ENCODE peak calls at places on chromosomes 6 and 20, in ten cellular contexts. T is heart left ventricle, U is AG09309, W is cardiac fibroblast, O is glutamatergic neuron, Q is pancreas, V is transverse colon, B is HCT116, P is hepatocyte, F is adrenal gland. M is an unnamed sample.

GRCh38 chr6:141610741-141611140 is 522.0 kb upstream of the GJE1 start:
- DNase-seq in T (no peak), U (no peak), W (peak), O (no peak), Q (no peak), V (no peak), B (peak), P (no peak), F (no peak), M (no peak)

GRCh38 chr6:90548001-90548400 is 38.9 kb downstream of the MAP3K7 start:
- DNase-seq in T (no peak), U (no peak), W (peak), O (no peak), Q (no peak), V (no peak), B (no peak), P (no peak), F (no peak), M (no peak)

GRCh38 chr6:10210052-10210451 is 204.8 kb downstream of the TFAP2A start:
- DNase-seq in T (no peak), U (no peak), W (peak), O (no peak), Q (no peak), V (no peak), B (no peak), P (no peak), F (peak), M (no peak)

GRCh38 chr6:76639941-76640340 is 567.5 kb upstream of the IMPG1 start:
- DNase-seq in T (no peak), U (no peak), W (no peak), O (no peak), Q (no peak), V (no peak), B (no peak), P (no peak), F (no peak), M (no peak)

GRCh38 chr6:43809417-43810305 is 39.6 kb downstream of the VEGFA start:
- DNase-seq in T (no peak), U (peak), W (peak), O (no peak), Q (peak), V (no peak), B (no peak), P (peak), F (no peak), M (no peak)

GRCh38 chr6:70277480-70277879 is 25.4 kb downstream of the COL9A1 start:
- DNase-seq in T (no peak), U (no peak), W (peak), O (no peak), Q (no peak), V (no peak), B (no peak), P (peak), F (no peak), M (no peak)

GRCh38 chr20:50613438-50614169 is 77.7 kb downstream of the RIPOR3 start:
- DNase-seq in T (no peak), U (no peak), W (no peak), O (no peak), Q (peak), V (no peak), B (no peak), P (no peak), F (no peak), M (no peak)

GRCh38 chr20:59997886-59998285 is 39.7 kb downstream of the CDH26 start:
- DNase-seq in T (no peak), U (no peak), W (no peak), O (no peak), Q (no peak), V (no peak), B (no peak), P (no peak), F (no peak), M (no peak)

GRCh38 chr6:121157913-121158312 is 176.4 kb downstream of the TBC1D32 start:
- DNase-seq in T (no peak), U (no peak), W (peak), O (no peak), Q (no peak), V (no peak), B (no peak), P (no peak), F (no peak), M (no peak)

GRCh38 chr6:43930440-43931154 is 160.6 kb downstream of the VEGFA start:
- DNase-seq in T (no peak), U (no peak), W (no peak), O (no peak), Q (no peak), V (no peak), B (no peak), P (no peak), F (no peak), M (no peak)

GRCh38 chr20:18314786-18315406 is 26.6 kb downstream of the ZNF133 start:
- DNase-seq in T (no peak), U (peak), W (peak), O (no peak), Q (no peak), V (no peak), B (no peak), P (no peak), F (no peak), M (no peak)

GRCh38 chr6:35370799-35371493 is 28.6 kb downstream of the PPARD start:
- DNase-seq in T (no peak), U (no peak), W (peak), O (no peak), Q (no peak), V (no peak), B (no peak), P (no peak), F (no peak), M (peak)

GRCh38 chr6:74805841-74806696 is 399.8 kb downstream of the COL12A1 start:
- DNase-seq in T (no peak), U (no peak), W (no peak), O (no peak), Q (no peak), V (no peak), B (no peak), P (no peak), F (no peak), M (no peak)

GRCh38 chr20:50242863-50243609 is 52.4 kb downstream of the CEBPB start:
- DNase-seq in T (no peak), U (no peak), W (no peak), O (no peak), Q (peak), V (peak), B (peak), P (no peak), F (no peak), M (no peak)

GRCh38 chr6:88605271-88605670 is 358.1 kb downstream of the RNGTT start:
- DNase-seq in T (no peak), U (no peak), W (no peak), O (no peak), Q (no peak), V (no peak), B (no peak), P (no peak), F (no peak), M (no peak)

GRCh38 chr6:4858194-4859028 is 82.2 kb downstream of the CDYL start:
- DNase-seq in T (no peak), U (no peak), W (no peak), O (no peak), Q (no peak), V (no peak), B (no peak), P (no peak), F (no peak), M (no peak)

GRCh38 chr6:16773376-16773775 is 12.1 kb upstream of the ATXN1 start:
- DNase-seq in T (no peak), U (no peak), W (no peak), O (no peak), Q (no peak), V (no peak), B (no peak), P (no peak), F (no peak), M (no peak)

GRCh38 chr6:113736978-113737377 is 120.2 kb upstream of the MARCKS start:
- DNase-seq in T (no peak), U (no peak), W (no peak), O (no peak), Q (no peak), V (no peak), B (no peak), P (no peak), F (no peak), M (no peak)

GRCh38 chr6:111989743-111990142 is 64.2 kb upstream of the CCN6 start:
- DNase-seq in T (no peak), U (no peak), W (no peak), O (no peak), Q (no peak), V (no peak), B (no peak), P (no peak), F (no peak), M (no peak)

GRCh38 chr6:46521464-46521971 is 30.3 kb upstream of the RCAN2 start:
- DNase-seq in T (no peak), U (no peak), W (peak), O (no peak), Q (no peak), V (no peak), B (no peak), P (no peak), F (no peak), M (no peak)

GRCh38 chr6:41591859-41592502 is 45.8 kb downstream of the FOXP4 start:
- DNase-seq in T (no peak), U (no peak), W (peak), O (peak), Q (peak), V (peak), B (peak), P (peak), F (peak), M (peak)

GRCh38 chr6:31321820-31322219 is 35.2 kb downstream of the HLA-B start:
- DNase-seq in T (no peak), U (no peak), W (no peak), O (no peak), Q (no peak), V (no peak), B (no peak), P (no peak), F (no peak), M (no peak)

GRCh38 chr6:156953478-156954146 is 176.4 kb downstream of the ARID1B start:
- DNase-seq in T (no peak), U (peak), W (peak), O (no peak), Q (no peak), V (no peak), B (peak), P (peak), F (peak), M (peak)

GRCh38 chr6:34865107-34865506 is 22.7 kb downstream of the TAF11 start:
- DNase-seq in T (no peak), U (no peak), W (no peak), O (no peak), Q (no peak), V (no peak), B (no peak), P (no peak), F (no peak), M (no peak)

GRCh38 chr20:57109151-57109953 is 157.1 kb downstream of the BMP7 start:
- DNase-seq in T (no peak), U (no peak), W (no peak), O (no peak), Q (no peak), V (no peak), B (no peak), P (peak), F (no peak), M (no peak)

GRCh38 chr6:11318835-11319813 is 86.7 kb upstream of the NEDD9 start:
- DNase-seq in T (no peak), U (no peak), W (peak), O (no peak), Q (no peak), V (no peak), B (no peak), P (no peak), F (no peak), M (no peak)

GRCh38 chr6:158324136-158324535 is 11.9 kb downstream of the TULP4 start:
- DNase-seq in T (no peak), U (no peak), W (peak), O (no peak), Q (no peak), V (no peak), B (no peak), P (no peak), F (no peak), M (no peak)

GRCh38 chr6:45614488-45615285 is 237.0 kb upstream of the SUPT3H start:
- DNase-seq in T (no peak), U (no peak), W (peak), O (no peak), Q (no peak), V (no peak), B (no peak), P (no peak), F (no peak), M (no peak)

GRCh38 chr6:144480518-144480917 is 195.4 kb downstream of the UTRN start:
- DNase-seq in T (no peak), U (no peak), W (peak), O (no peak), Q (no peak), V (no peak), B (no peak), P (no peak), F (no peak), M (no peak)

GRCh38 chr20:62123450-62124118 is 1.3 kb downstream of the LSM14B start:
- DNase-seq in T (no peak), U (no peak), W (peak), O (no peak), Q (no peak), V (no peak), B (no peak), P (peak), F (no peak), M (no peak)
- TF ChIP-seq CTCF in T (no peak), U (no peak), W (peak), O (no peak), Q (no peak), V (no peak), B (no peak), P (no peak), F (no peak), M (no peak)

GRCh38 chr20:34268851-34269668 is 27.8 kb downstream of the ASIP start:
- DNase-seq in T (peak), U (no peak), W (peak), O (peak), Q (no peak), V (peak), B (no peak), P (peak), F (no peak), M (no peak)
- TF ChIP-seq CTCF in T (no peak), U (no peak), W (no peak), O (no peak), Q (no peak), V (no peak), B (no peak), P (no peak), F (no peak), M (no peak)

DNA sequence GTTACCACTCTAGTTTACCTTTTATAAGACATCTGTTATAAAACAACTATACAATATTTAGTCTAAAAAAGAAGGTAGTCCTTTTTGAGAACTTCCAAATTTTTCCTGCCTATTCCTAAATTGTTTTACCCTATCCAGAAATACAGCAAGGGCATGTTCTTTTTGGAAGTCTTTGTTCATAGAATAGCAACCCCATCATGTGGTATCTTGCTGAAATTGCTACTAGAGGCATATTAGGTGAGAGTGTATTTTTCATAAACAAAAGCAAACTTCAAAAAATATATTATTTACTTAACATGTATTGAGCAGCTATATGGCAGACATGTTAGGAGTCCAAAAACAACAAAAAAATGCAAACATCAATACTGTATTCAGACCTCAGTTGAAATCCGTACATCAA is 371.8 kb upstream of the NRSN1 start:
- DNase-seq in T (no peak), U (no peak), W (no peak), O (no peak), Q (no peak), V (no peak), B (no peak), P (no peak), F (no peak), M (no peak)
- TF ChIP-seq CTCF in T (peak), U (no peak), W (no peak), O (no peak), Q (no peak), V (no peak), B (no peak), P (peak), F (no peak), M (no peak)

DNA sequence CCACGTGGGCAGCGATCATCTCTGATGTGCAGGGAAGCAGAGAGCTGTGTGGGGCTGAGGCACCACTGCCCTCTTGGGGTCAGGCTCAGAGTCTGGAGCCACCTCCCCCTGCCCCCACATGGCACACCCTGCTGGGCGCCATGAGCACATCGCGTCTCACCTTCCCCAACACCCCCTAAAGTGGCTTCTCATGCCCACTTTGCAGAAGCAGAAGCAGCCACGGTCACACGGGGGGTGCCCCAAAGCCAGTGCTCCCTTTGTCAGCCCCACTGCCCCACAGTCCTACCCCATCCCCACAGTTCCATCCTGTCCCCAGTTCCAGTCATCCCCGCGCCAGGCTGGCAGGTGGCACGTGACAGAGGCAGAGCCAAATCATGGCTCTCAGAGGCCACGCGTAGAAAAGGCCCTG is 19.5 kb downstream of the SDCBP2 start:
- DNase-seq in T (no peak), U (no peak), W (no peak), O (no peak), Q (no peak), V (no peak), B (no peak), P (no peak), F (no peak), M (no peak)
- TF ChIP-seq CTCF in T (no peak), U (no peak), W (no peak), O (no peak), Q (no peak), V (no peak), B (no peak), P (no peak), F (no peak), M (no peak)

DNA sequence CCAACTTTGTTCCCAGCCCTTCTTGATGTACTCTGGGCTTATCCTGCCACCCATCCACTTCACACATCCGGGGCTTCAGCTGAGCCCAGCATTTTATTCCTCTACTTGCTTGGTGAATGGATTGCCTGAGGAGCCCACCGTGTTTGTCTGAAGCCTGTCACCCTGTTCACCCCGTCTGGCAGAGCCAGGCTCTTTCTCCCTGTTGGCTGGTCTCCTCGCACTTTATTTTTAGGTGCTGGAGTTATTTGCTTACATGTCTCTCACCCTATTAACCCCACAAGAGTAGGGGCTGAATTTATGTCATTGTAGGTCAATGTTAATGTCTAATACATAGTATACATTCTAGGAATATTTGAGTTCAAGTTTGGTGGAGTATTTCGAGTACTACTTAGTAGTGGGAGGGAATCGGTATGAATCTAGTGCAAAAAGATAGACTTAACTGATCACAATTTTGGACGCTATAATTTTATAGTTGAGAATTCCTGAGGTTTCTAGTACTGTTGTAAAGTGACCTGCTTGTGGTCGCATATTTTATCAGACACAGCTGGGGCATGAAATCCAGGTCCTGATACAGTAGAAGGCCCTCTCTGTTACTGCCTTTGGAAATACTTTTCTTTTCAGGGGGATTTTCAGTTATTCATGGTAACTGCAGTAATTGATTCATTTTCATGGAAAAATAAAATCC is 10.8 kb downstream of the JARID2 start:
- DNase-seq in T (no peak), U (no peak), W (no peak), O (no peak), Q (no peak), V (no peak), B (no peak), P (no peak), F (no peak), M (no peak)
- TF ChIP-seq CTCF in T (no peak), U (no peak), W (no peak), O (no peak), Q (no peak), V (no peak), B (no peak), P (no peak), F (no peak), M (no peak)

GRCh38 chr20:1207293-1207884 is 4.1 kb downstream of the C20orf202 start:
- DNase-seq in T (no peak), U (no peak), W (no peak), O (no peak), Q (no peak), V (no peak), B (no peak), P (no peak), F (no peak), M (no peak)

GRCh38 chr20:1205802-1206201 is 2.5 kb downstream of the C20orf202 start:
- DNase-seq in T (no peak), U (no peak), W (no peak), O (no peak), Q (no peak), V (no peak), B (no peak), P (no peak), F (no peak), M (no peak)

GRCh38 chr20:1204547-1204946 is 1.3 kb downstream of the C20orf202 start:
- DNase-seq in T (peak), U (no peak), W (no peak), O (no peak), Q (no peak), V (no peak), B (no peak), P (no peak), F (no peak), M (no peak)

GRCh38 chr20:1204061-1204460 is 807 bp downstream of the C20orf202 start:
- DNase-seq in T (no peak), U (no peak), W (no peak), O (no peak), Q (no peak), V (peak), B (no peak), P (no peak), F (no peak), M (no peak)

GRCh38 chr20:1206749-1207148 is 3.5 kb downstream of the C20orf202 start:
- DNase-seq in T (peak), U (no peak), W (no peak), O (no peak), Q (no peak), V (no peak), B (no peak), P (no peak), F (no peak), M (no peak)
- TF ChIP-seq CTCF in T (no peak), U (no peak), W (no peak), O (no peak), Q (no peak), V (no peak), B (no peak), P (no peak), F (no peak), M (no peak)

GRCh38 chr20:32470025-32470861 is 112.1 kb downstream of the ASXL1 start:
- DNase-seq in T (peak), U (no peak), W (peak), O (peak), Q (peak), V (peak), B (peak), P (peak), F (peak), M (no peak)
- TF ChIP-seq CTCF in T (peak), U (peak), W (peak), O (peak), Q (no peak), V (peak), B (peak), P (peak), F (peak), M (peak)

M was measured in GM10248.